ENCODE peak calls at places on chromosomes 16 and 17, in seven cellular contexts. One of them, this sample, is unnamed.

GRCh38 chr17:19520641-19521040 is 13.0 kb upstream of the SLC47A1 start:
- DNase-seq in ascending aorta: no peak
- DNase-seq in cardiac muscle cell: no peak
- DNase-seq in stomach: no peak
- DNase-seq in CD8-positive, alpha-beta T cell: no peak
- DNase-seq in PC-3: no peak
- DNase-seq in BE2C: no peak
- DNase-seq in this sample: no peak

GRCh38 chr16:16966439-16966838 is 504.3 kb downstream of the XYLT1 start:
- DNase-seq in ascending aorta: no peak
- DNase-seq in PC-3: no peak
- DNase-seq in BE2C: no peak
- DNase-seq in stomach: no peak
- DNase-seq in CD8-positive, alpha-beta T cell: no peak
- DNase-seq in cardiac muscle cell: no peak
- DNase-seq in this sample: no peak

GRCh38 chr17:7296189-7296861 is 1.9 kb upstream of the YBX2 start:
- DNase-seq in ascending aorta: peak; percentile 89
- DNase-seq in PC-3: peak; percentile 83
- DNase-seq in cardiac muscle cell: peak; percentile 87
- DNase-seq in stomach: peak; percentile 85
- DNase-seq in BE2C: peak; percentile 80
- DNase-seq in CD8-positive, alpha-beta T cell: peak; percentile 63
- DNase-seq in this sample: no peak

GRCh38 chr17:17140590-17140980 is 65.5 kb downstream of the PLD6 start:
- DNase-seq in stomach: no peak
- DNase-seq in PC-3: peak; percentile 85
- DNase-seq in BE2C: no peak
- DNase-seq in CD8-positive, alpha-beta T cell: no peak
- DNase-seq in cardiac muscle cell: peak; percentile 55
- DNase-seq in ascending aorta: no peak
- DNase-seq in this sample: no peak

GRCh38 chr17:9003355-9004131 is 17.8 kb upstream of the NTN1 start:
- DNase-seq in stomach: no peak
- DNase-seq in ascending aorta: peak; percentile 62
- DNase-seq in cardiac muscle cell: no peak
- DNase-seq in PC-3: no peak
- DNase-seq in CD8-positive, alpha-beta T cell: no peak
- DNase-seq in BE2C: no peak
- DNase-seq in this sample: no peak

GRCh38 chr17:12730931-12731521 is 58.3 kb upstream of the ARHGAP44 start:
- DNase-seq in PC-3: peak; percentile 41
- DNase-seq in CD8-positive, alpha-beta T cell: no peak
- DNase-seq in cardiac muscle cell: peak; percentile 37
- DNase-seq in stomach: peak; percentile 88
- DNase-seq in ascending aorta: peak; percentile 96
- DNase-seq in BE2C: no peak
- DNase-seq in this sample: peak; percentile 46

GRCh38 chr16:15507299-15507958 is 73.0 kb downstream of the BMERB1 start:
- DNase-seq in stomach: no peak
- DNase-seq in ascending aorta: peak; percentile 75
- DNase-seq in PC-3: no peak
- DNase-seq in cardiac muscle cell: peak; percentile 50
- DNase-seq in CD8-positive, alpha-beta T cell: no peak
- DNase-seq in BE2C: no peak
- DNase-seq in this sample: no peak

GRCh38 chr17:73340093-73340596 is 28.3 kb upstream of the CDC42EP4 start:
- DNase-seq in PC-3: peak; percentile 96
- DNase-seq in CD8-positive, alpha-beta T cell: no peak
- DNase-seq in cardiac muscle cell: peak; percentile 91
- DNase-seq in ascending aorta: peak; percentile 84
- DNase-seq in BE2C: no peak
- DNase-seq in stomach: peak; percentile 54
- DNase-seq in this sample: peak; percentile 65

GRCh38 chr17:32350662-32351418 is 883 bp downstream of the ZNF207 start:
- DNase-seq in BE2C: no peak
- DNase-seq in CD8-positive, alpha-beta T cell: peak; percentile 36
- DNase-seq in PC-3: peak; percentile 38
- DNase-seq in cardiac muscle cell: peak; percentile 80
- DNase-seq in stomach: peak; percentile 47
- DNase-seq in ascending aorta: peak; percentile 72
- DNase-seq in this sample: no peak

GRCh38 chr17:45942284-45942683 is 47.9 kb downstream of the MAPT start:
- DNase-seq in PC-3: no peak
- DNase-seq in CD8-positive, alpha-beta T cell: no peak
- DNase-seq in cardiac muscle cell: peak; percentile 20
- DNase-seq in ascending aorta: peak; percentile 78
- DNase-seq in BE2C: peak; percentile 73
- DNase-seq in stomach: peak; percentile 36
- DNase-seq in this sample: no peak

GRCh38 chr17:17121162-17121561 is 78.9 kb downstream of the MPRIP start:
- DNase-seq in cardiac muscle cell: no peak
- DNase-seq in BE2C: no peak
- DNase-seq in CD8-positive, alpha-beta T cell: no peak
- DNase-seq in ascending aorta: no peak
- DNase-seq in PC-3: no peak
- DNase-seq in stomach: no peak
- DNase-seq in this sample: no peak

GRCh38 chr16:74874912-74875311 is 100.3 kb upstream of the FA2H start:
- DNase-seq in CD8-positive, alpha-beta T cell: no peak
- DNase-seq in cardiac muscle cell: no peak
- DNase-seq in ascending aorta: no peak
- DNase-seq in stomach: peak; percentile 28
- DNase-seq in PC-3: no peak
- DNase-seq in BE2C: no peak
- DNase-seq in this sample: no peak

GRCh38 chr16:21574372-21574771 is 25.0 kb upstream of the METTL9 start:
- DNase-seq in BE2C: no peak
- DNase-seq in stomach: peak; percentile 19
- DNase-seq in cardiac muscle cell: no peak
- DNase-seq in PC-3: no peak
- DNase-seq in CD8-positive, alpha-beta T cell: no peak
- DNase-seq in ascending aorta: peak; percentile 61
- DNase-seq in this sample: no peak

GRCh38 chr17:7004398-7005253 is 7.8 kb upstream of the RNASEK start:
- DNase-seq in ascending aorta: no peak
- DNase-seq in stomach: no peak
- DNase-seq in BE2C: no peak
- DNase-seq in cardiac muscle cell: peak; percentile 68
- DNase-seq in CD8-positive, alpha-beta T cell: no peak
- DNase-seq in PC-3: peak; percentile 82
- DNase-seq in this sample: no peak

GRCh38 chr16:9823510-9823909 is 358.7 kb downstream of the GRIN2A start:
- DNase-seq in PC-3: no peak
- DNase-seq in ascending aorta: no peak
- DNase-seq in stomach: no peak
- DNase-seq in BE2C: no peak
- DNase-seq in cardiac muscle cell: no peak
- DNase-seq in CD8-positive, alpha-beta T cell: no peak
- DNase-seq in this sample: no peak

GRCh38 chr16:88993006-88993787 is 16.2 kb upstream of the CBFA2T3 start:
- DNase-seq in cardiac muscle cell: peak; percentile 4
- DNase-seq in ascending aorta: no peak
- DNase-seq in stomach: no peak
- DNase-seq in PC-3: no peak
- DNase-seq in BE2C: no peak
- DNase-seq in CD8-positive, alpha-beta T cell: no peak
- DNase-seq in this sample: no peak

GRCh38 chr16:77869997-77870813 is 81.8 kb downstream of the VAT1L start:
- DNase-seq in BE2C: no peak
- DNase-seq in stomach: no peak
- DNase-seq in PC-3: no peak
- DNase-seq in cardiac muscle cell: peak; percentile 52
- DNase-seq in CD8-positive, alpha-beta T cell: no peak
- DNase-seq in ascending aorta: peak; percentile 76
- DNase-seq in this sample: no peak

GRCh38 chr16:77863250-77863649 is 74.9 kb downstream of the VAT1L start:
- DNase-seq in BE2C: no peak
- DNase-seq in cardiac muscle cell: no peak
- DNase-seq in PC-3: no peak
- DNase-seq in stomach: peak; percentile 67
- DNase-seq in CD8-positive, alpha-beta T cell: no peak
- DNase-seq in ascending aorta: no peak
- DNase-seq in this sample: no peak

GRCh38 chr16:77868052-77868451 is 79.7 kb downstream of the VAT1L start:
- DNase-seq in BE2C: no peak
- DNase-seq in PC-3: no peak
- DNase-seq in stomach: no peak
- DNase-seq in ascending aorta: no peak
- DNase-seq in CD8-positive, alpha-beta T cell: no peak
- DNase-seq in cardiac muscle cell: no peak
- DNase-seq in this sample: no peak

GRCh38 chr16:77868478-77868877 is 80.1 kb downstream of the VAT1L start:
- DNase-seq in BE2C: no peak
- DNase-seq in ascending aorta: no peak
- DNase-seq in cardiac muscle cell: no peak
- DNase-seq in CD8-positive, alpha-beta T cell: no peak
- DNase-seq in stomach: no peak
- DNase-seq in PC-3: no peak
- DNase-seq in this sample: no peak

DNA sequence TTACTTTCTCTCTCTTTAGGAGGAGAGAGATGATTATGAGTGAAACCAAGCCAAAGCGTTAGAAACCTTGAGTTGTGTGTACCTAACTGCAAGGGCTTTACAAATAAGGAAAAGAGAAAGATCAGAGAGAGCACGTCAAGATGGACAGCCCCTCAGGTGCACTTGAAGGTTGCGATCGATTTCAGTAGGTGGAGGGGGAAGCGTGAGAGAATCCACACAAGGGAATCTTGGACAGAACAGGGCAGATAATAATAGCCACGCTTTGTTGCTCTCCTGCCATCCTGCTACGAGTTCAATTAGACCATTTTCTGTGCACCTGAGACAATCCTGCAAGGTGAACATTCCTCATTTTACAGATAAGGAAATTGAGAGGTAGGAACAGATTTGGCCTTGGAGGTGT is 78.4 kb downstream of the VAT1L start:
- DNase-seq in BE2C: no peak
- DNase-seq in CD8-positive, alpha-beta T cell: no peak
- DNase-seq in PC-3: no peak
- DNase-seq in cardiac muscle cell: no peak
- DNase-seq in stomach: no peak
- DNase-seq in ascending aorta: no peak
- DNase-seq in this sample: no peak
- TF ChIP-seq CTCF in BE2C: no peak
- TF ChIP-seq CTCF in CD8-positive, alpha-beta T cell: no peak
- TF ChIP-seq CTCF in PC-3: no peak
- TF ChIP-seq CTCF in cardiac muscle cell: no peak
- TF ChIP-seq CTCF in stomach: no peak
- TF ChIP-seq CTCF in ascending aorta: no peak
- TF ChIP-seq CTCF in this sample: no peak

GRCh38 chr16:67548265-67549126 is 13.8 kb upstream of the CTCF start:
- DNase-seq in CD8-positive, alpha-beta T cell: no peak
- DNase-seq in stomach: no peak
- DNase-seq in cardiac muscle cell: no peak
- DNase-seq in ascending aorta: no peak
- DNase-seq in PC-3: no peak
- DNase-seq in BE2C: no peak
- DNase-seq in this sample: no peak

GRCh38 chr16:67549240-67549639 is 13.1 kb upstream of the CTCF start:
- DNase-seq in ascending aorta: no peak
- DNase-seq in PC-3: no peak
- DNase-seq in CD8-positive, alpha-beta T cell: no peak
- DNase-seq in cardiac muscle cell: no peak
- DNase-seq in BE2C: no peak
- DNase-seq in stomach: no peak
- DNase-seq in this sample: no peak

GRCh38 chr16:67546091-67546501 is 16.2 kb upstream of the CTCF start:
- DNase-seq in stomach: no peak
- DNase-seq in CD8-positive, alpha-beta T cell: no peak
- DNase-seq in BE2C: no peak
- DNase-seq in ascending aorta: no peak
- DNase-seq in PC-3: no peak
- DNase-seq in cardiac muscle cell: no peak
- DNase-seq in this sample: no peak

GRCh38 chr16:67546761-67547422 is 15.4 kb upstream of the CTCF start:
- DNase-seq in CD8-positive, alpha-beta T cell: peak; percentile 77
- DNase-seq in PC-3: peak; percentile 72
- DNase-seq in cardiac muscle cell: peak; percentile 76
- DNase-seq in ascending aorta: peak; percentile 85
- DNase-seq in stomach: peak; percentile 88
- DNase-seq in BE2C: peak; percentile 88
- DNase-seq in this sample: no peak

GRCh38 chr16:67547423-67548264 is 14.7 kb upstream of the CTCF start:
- DNase-seq in BE2C: no peak
- DNase-seq in PC-3: no peak
- DNase-seq in ascending aorta: no peak
- DNase-seq in CD8-positive, alpha-beta T cell: peak; percentile 60
- DNase-seq in stomach: no peak
- DNase-seq in cardiac muscle cell: no peak
- DNase-seq in this sample: no peak
- H3K4me3 ChIP-seq in BE2C: no peak overlapping the region
- H3K4me3 ChIP-seq in PC-3: no peak overlapping the region
- H3K4me3 ChIP-seq in ascending aorta: no peak overlapping the region
- H3K4me3 ChIP-seq in CD8-positive, alpha-beta T cell: peak overlapping the region; percentile 51
- H3K4me3 ChIP-seq in stomach: no peak overlapping the region
- H3K4me3 ChIP-seq in cardiac muscle cell: no peak overlapping the region
- H3K4me3 ChIP-seq in this sample: no peak overlapping the region

GRCh38 chr17:41553987-41554680 is 17.7 kb downstream of the KRT9 start:
- DNase-seq in CD8-positive, alpha-beta T cell: no peak
- DNase-seq in cardiac muscle cell: no peak
- DNase-seq in ascending aorta: no peak
- DNase-seq in stomach: no peak
- DNase-seq in BE2C: no peak
- DNase-seq in PC-3: no peak
- DNase-seq in this sample: no peak
- TF ChIP-seq CTCF in CD8-positive, alpha-beta T cell: no peak
- TF ChIP-seq CTCF in cardiac muscle cell: no peak
- TF ChIP-seq CTCF in ascending aorta: no peak
- TF ChIP-seq CTCF in stomach: no peak
- TF ChIP-seq CTCF in BE2C: no peak
- TF ChIP-seq CTCF in PC-3: no peak
- TF ChIP-seq CTCF in this sample: no peak

DNA sequence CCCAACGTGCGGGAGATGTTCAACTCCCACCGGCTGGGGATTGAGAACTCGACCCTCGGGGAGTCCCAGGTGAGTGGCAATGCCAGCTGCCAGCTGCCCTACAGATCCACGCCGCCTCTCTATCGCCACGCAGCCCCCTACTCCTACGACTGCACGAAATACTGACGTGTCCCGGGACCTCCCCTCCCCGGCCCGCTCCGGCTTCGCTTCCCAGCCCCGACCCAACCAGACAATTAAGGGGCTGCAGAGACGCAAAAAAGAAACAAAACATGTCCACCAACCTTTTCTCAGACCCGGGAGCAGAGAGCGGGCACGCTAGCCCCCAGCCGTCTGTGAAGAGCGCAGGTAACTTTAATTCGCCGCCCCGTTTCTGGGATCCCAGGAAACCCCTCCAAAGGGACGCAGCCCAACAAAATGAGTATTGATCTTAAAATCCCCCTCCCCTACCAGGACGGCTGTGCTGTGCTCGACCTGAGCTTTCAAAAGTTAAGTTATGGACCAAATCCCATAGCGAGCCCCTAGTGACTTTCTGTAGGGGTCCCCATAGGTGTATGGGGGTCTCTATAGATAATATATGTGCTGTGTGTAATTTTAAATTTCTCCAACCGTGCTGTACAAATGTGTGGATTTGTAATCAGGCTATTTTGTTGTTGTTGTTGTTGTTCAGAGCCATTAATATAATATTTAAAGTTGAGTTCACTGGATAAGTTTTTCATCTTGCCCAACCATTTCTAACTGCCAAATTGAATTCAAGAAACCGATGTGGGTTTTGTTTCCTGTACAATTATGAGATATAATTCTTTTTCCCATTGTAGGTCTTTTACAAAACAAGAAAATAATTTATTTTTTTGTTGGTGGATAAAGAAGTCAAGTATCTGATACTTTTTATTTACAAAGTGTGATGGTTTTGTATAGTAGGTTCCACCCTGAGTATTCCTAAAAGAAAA is 2.3 kb downstream of the FOXC2 start:
- DNase-seq in BE2C: no peak
- DNase-seq in stomach: no peak
- DNase-seq in CD8-positive, alpha-beta T cell: no peak
- DNase-seq in cardiac muscle cell: no peak
- DNase-seq in PC-3: no peak
- DNase-seq in ascending aorta: no peak
- DNase-seq in this sample: no peak
- H3K4me3 ChIP-seq in BE2C: no peak overlapping the region
- H3K4me3 ChIP-seq in stomach: peak overlapping the region; percentile 32
- H3K4me3 ChIP-seq in CD8-positive, alpha-beta T cell: no peak overlapping the region
- H3K4me3 ChIP-seq in cardiac muscle cell: peak overlapping the region; percentile 76
- H3K4me3 ChIP-seq in PC-3: no peak overlapping the region
- H3K4me3 ChIP-seq in ascending aorta: peak overlapping the region; percentile 79
- H3K4me3 ChIP-seq in this sample: peak overlapping the region; percentile 91

This sample was measured in AG04449.